ENCODE peak calls at places on chromosomes 5 and 9, in six cellular contexts. U is AML-193; Y is stimulated activated CD4-positive, alpha-beta T cell treated with anti-CD3 and anti-CD28 coated beads, Interleukin-12 subunit alpha, Interleukin-12 subunit beta, amount 100 ng/mL, for 4 hours; Q is WTC11; S is GF-D8; J is ovary. K is an unnamed sample.

GRCh38 chr5:126965061-126965475 is 65.3 kb downstream of the MARCHF3 start:
- DNase-seq in U (peak; percentile 84), Y (no peak), Q (no peak), S (peak; percentile 28), J (no peak), K (no peak)

GRCh38 chr5:149264432-149265069 is 7.1 kb upstream of the AFAP1L1 start:
- DNase-seq in U (no peak), Y (peak; percentile 25), Q (peak; percentile 89), S (no peak), J (no peak), K (peak; percentile 20)

GRCh38 chr9:22919423-22919822 is 472.8 kb downstream of the DMRTA1 start:
- DNase-seq in U (no peak), Y (no peak), Q (no peak), S (no peak), J (no peak), K (no peak)

GRCh38 chr5:171838066-171838465 is 52.4 kb downstream of the SMIM23 start:
- DNase-seq in U (no peak), Y (no peak), Q (no peak), S (no peak), J (no peak), K (no peak)

GRCh38 chr5:74408150-74409043 is 232.1 kb downstream of the ENC1 start:
- DNase-seq in U (no peak), Y (no peak), Q (no peak), S (no peak), J (no peak), K (no peak)

GRCh38 chr9:135503371-135504261 is 3.1 kb downstream of the MRPS2 start:
- DNase-seq in U (no peak), Y (no peak), Q (no peak), S (no peak), J (no peak), K (no peak)

GRCh38 chr5:71658916-71659661 is 60.0 kb upstream of the CARTPT start:
- DNase-seq in U (no peak), Y (no peak), Q (no peak), S (no peak), J (no peak), K (peak; percentile 10)

GRCh38 chr5:108747111-108748009 is at the start of gene FER:
- DNase-seq in U (peak; percentile 55), Y (peak; percentile 13), Q (no peak), S (no peak), J (peak; percentile 13), K (peak; percentile 90)

GRCh38 chr9:123691904-123692303 is 238.0 kb downstream of the DENND1A start:
- DNase-seq in U (no peak), Y (no peak), Q (no peak), S (no peak), J (no peak), K (no peak)

GRCh38 chr5:82849885-82850284 is 227.3 kb downstream of the TMEM167A start:
- DNase-seq in U (no peak), Y (no peak), Q (no peak), S (no peak), J (no peak), K (no peak)

GRCh38 chr5:143887302-143887638 is 75.3 kb downstream of the HMHB1 start:
- DNase-seq in U (no peak), Y (no peak), Q (no peak), S (no peak), J (no peak), K (peak; percentile 62)

GRCh38 chr9:74573792-74574191 is 76.7 kb downstream of the RORB start:
- DNase-seq in U (no peak), Y (no peak), Q (no peak), S (no peak), J (no peak), K (no peak)

GRCh38 chr5:50767588-50767987 is 101.2 kb downstream of the PARP8 start:
- DNase-seq in U (no peak), Y (no peak), Q (no peak), S (no peak), J (no peak), K (no peak)